ENCODE peak calls at places on chromosomes 16 and 17, in six cellular contexts. One of them, this sample, is unnamed.

GRCh38 chr16:53043986-53044571 is 8.6 kb downstream of the CHD9NB start:
- DNase-seq in IMR-90: no peak
- DNase-seq in neuronal stem cell: peak
- DNase-seq in mesendoderm: peak
- DNase-seq in H1: peak
- DNase-seq in mesenchymal stem cell: no peak
- DNase-seq in this sample: peak

GRCh38 chr16:85327731-85328664 is 215.7 kb upstream of the CIBAR2 start:
- DNase-seq in IMR-90: no peak
- DNase-seq in neuronal stem cell: peak
- DNase-seq in mesendoderm: peak
- DNase-seq in H1: peak
- DNase-seq in mesenchymal stem cell: peak
- DNase-seq in this sample: no peak

GRCh38 chr16:85206472-85207356 is 94.4 kb upstream of the CIBAR2 start:
- DNase-seq in IMR-90: peak
- DNase-seq in neuronal stem cell: no peak
- DNase-seq in mesendoderm: no peak
- DNase-seq in H1: no peak
- DNase-seq in mesenchymal stem cell: peak
- DNase-seq in this sample: peak

GRCh38 chr17:80254396-80255241 is 6.0 kb upstream of the RNF213 start:
- DNase-seq in IMR-90: peak
- DNase-seq in neuronal stem cell: no peak
- DNase-seq in mesendoderm: peak
- DNase-seq in H1: no peak
- DNase-seq in mesenchymal stem cell: peak
- DNase-seq in this sample: peak

GRCh38 chr16:84729716-84730320 is 30.0 kb downstream of the USP10 start:
- DNase-seq in IMR-90: peak
- DNase-seq in neuronal stem cell: no peak
- DNase-seq in mesendoderm: no peak
- DNase-seq in H1: peak
- DNase-seq in mesenchymal stem cell: peak
- DNase-seq in this sample: no peak

GRCh38 chr17:40561294-40561870 is 3.9 kb downstream of the CCR7 start:
- DNase-seq in IMR-90: no peak
- DNase-seq in neuronal stem cell: no peak
- DNase-seq in mesendoderm: no peak
- DNase-seq in H1: no peak
- DNase-seq in mesenchymal stem cell: peak
- DNase-seq in this sample: no peak

GRCh38 chr17:71975998-71976649 is 144.7 kb upstream of the SOX9 start:
- DNase-seq in IMR-90: peak
- DNase-seq in neuronal stem cell: no peak
- DNase-seq in mesendoderm: peak
- DNase-seq in H1: no peak
- DNase-seq in mesenchymal stem cell: peak
- DNase-seq in this sample: peak

GRCh38 chr16:80175011-80175410 is 365.8 kb upstream of the DYNLRB2 start:
- DNase-seq in IMR-90: no peak
- DNase-seq in neuronal stem cell: no peak
- DNase-seq in mesendoderm: no peak
- DNase-seq in H1: no peak
- DNase-seq in mesenchymal stem cell: no peak
- DNase-seq in this sample: no peak

GRCh38 chr17:80799553-80800403 is 191.9 kb upstream of the CHMP6 start:
- DNase-seq in IMR-90: no peak
- DNase-seq in neuronal stem cell: no peak
- DNase-seq in mesendoderm: no peak
- DNase-seq in H1: no peak
- DNase-seq in mesenchymal stem cell: no peak
- DNase-seq in this sample: no peak

GRCh38 chr16:1941162-1941923 is 1.7 kb downstream of the MSRB1 start:
- DNase-seq in IMR-90: no peak
- DNase-seq in neuronal stem cell: no peak
- DNase-seq in mesendoderm: peak
- DNase-seq in H1: no peak
- DNase-seq in mesenchymal stem cell: no peak
- DNase-seq in this sample: peak

GRCh38 chr17:62179525-62180161 is 114.6 kb upstream of the MED13 start:
- DNase-seq in IMR-90: peak
- DNase-seq in neuronal stem cell: no peak
- DNase-seq in mesendoderm: peak
- DNase-seq in H1: no peak
- DNase-seq in mesenchymal stem cell: peak
- DNase-seq in this sample: peak

GRCh38 chr17:60371818-60372510 is 20.0 kb downstream of the USP32 start:
- DNase-seq in IMR-90: no peak
- DNase-seq in neuronal stem cell: no peak
- DNase-seq in mesendoderm: peak
- DNase-seq in H1: no peak
- DNase-seq in mesenchymal stem cell: no peak
- DNase-seq in this sample: no peak

GRCh38 chr17:40463122-40463550 is 19.9 kb downstream of the IGFBP4 start:
- DNase-seq in IMR-90: no peak
- DNase-seq in neuronal stem cell: no peak
- DNase-seq in mesendoderm: no peak
- DNase-seq in H1: no peak
- DNase-seq in mesenchymal stem cell: no peak
- DNase-seq in this sample: no peak

GRCh38 chr17:73338050-73338491 is 26.3 kb upstream of the CDC42EP4 start:
- DNase-seq in IMR-90: peak
- DNase-seq in neuronal stem cell: no peak
- DNase-seq in mesendoderm: no peak
- DNase-seq in H1: no peak
- DNase-seq in mesenchymal stem cell: peak
- DNase-seq in this sample: no peak

GRCh38 chr16:88746511-88746910 is 38.5 kb downstream of the PIEZO1 start:
- DNase-seq in IMR-90: no peak
- DNase-seq in neuronal stem cell: no peak
- DNase-seq in mesendoderm: no peak
- DNase-seq in H1: no peak
- DNase-seq in mesenchymal stem cell: no peak
- DNase-seq in this sample: no peak

GRCh38 chr16:3793161-3793576 is 75.8 kb upstream of the TRAP1 start:
- DNase-seq in IMR-90: no peak
- DNase-seq in neuronal stem cell: no peak
- DNase-seq in mesendoderm: peak
- DNase-seq in H1: no peak
- DNase-seq in mesenchymal stem cell: no peak
- DNase-seq in this sample: no peak

GRCh38 chr17:31524926-31525800 is 133.7 kb downstream of the RAB11FIP4 start:
- DNase-seq in IMR-90: peak
- DNase-seq in neuronal stem cell: peak
- DNase-seq in mesendoderm: peak
- DNase-seq in H1: peak
- DNase-seq in mesenchymal stem cell: peak
- DNase-seq in this sample: peak

GRCh38 chr17:55301521-55302406 is 37.0 kb downstream of the HLF start:
- DNase-seq in IMR-90: no peak
- DNase-seq in neuronal stem cell: no peak
- DNase-seq in mesendoderm: no peak
- DNase-seq in H1: no peak
- DNase-seq in mesenchymal stem cell: no peak
- DNase-seq in this sample: no peak

GRCh38 chr17:66272699-66273390 is 29.6 kb upstream of the PRKCA start:
- DNase-seq in IMR-90: peak
- DNase-seq in neuronal stem cell: no peak
- DNase-seq in mesendoderm: no peak
- DNase-seq in H1: no peak
- DNase-seq in mesenchymal stem cell: peak
- DNase-seq in this sample: no peak

GRCh38 chr17:42754782-42755181 is 6.2 kb upstream of the RAMP2 start:
- DNase-seq in IMR-90: peak
- DNase-seq in neuronal stem cell: no peak
- DNase-seq in mesendoderm: no peak
- DNase-seq in H1: no peak
- DNase-seq in mesenchymal stem cell: no peak
- DNase-seq in this sample: no peak

GRCh38 chr16:86634290-86634689 is 55.9 kb downstream of the FOXL1 start:
- DNase-seq in IMR-90: peak
- DNase-seq in neuronal stem cell: no peak
- DNase-seq in mesendoderm: peak
- DNase-seq in H1: no peak
- DNase-seq in mesenchymal stem cell: peak
- DNase-seq in this sample: no peak

GRCh38 chr16:77288222-77288621 is 89.0 kb downstream of the SYCE1L start:
- DNase-seq in IMR-90: peak
- DNase-seq in neuronal stem cell: no peak
- DNase-seq in mesendoderm: no peak
- DNase-seq in H1: no peak
- DNase-seq in mesenchymal stem cell: peak
- DNase-seq in this sample: peak

GRCh38 chr16:86710602-86710950 is 132.2 kb downstream of the FOXL1 start:
- DNase-seq in IMR-90: no peak
- DNase-seq in neuronal stem cell: no peak
- DNase-seq in mesendoderm: no peak
- DNase-seq in H1: no peak
- DNase-seq in mesenchymal stem cell: no peak
- DNase-seq in this sample: no peak

GRCh38 chr17:41657164-41657754 is 31.4 kb upstream of the EIF1 start:
- DNase-seq in IMR-90: no peak
- DNase-seq in neuronal stem cell: no peak
- DNase-seq in mesendoderm: no peak
- DNase-seq in H1: no peak
- DNase-seq in mesenchymal stem cell: no peak
- DNase-seq in this sample: no peak

GRCh38 chr17:41654908-41655607 is 30.7 kb upstream of the KRT17 start:
- DNase-seq in IMR-90: no peak
- DNase-seq in neuronal stem cell: no peak
- DNase-seq in mesendoderm: no peak
- DNase-seq in H1: no peak
- DNase-seq in mesenchymal stem cell: no peak
- DNase-seq in this sample: no peak

GRCh38 chr17:41656249-41657023 is 32.1 kb upstream of the KRT17 start:
- DNase-seq in IMR-90: no peak
- DNase-seq in neuronal stem cell: no peak
- DNase-seq in mesendoderm: no peak
- DNase-seq in H1: no peak
- DNase-seq in mesenchymal stem cell: no peak
- DNase-seq in this sample: no peak

GRCh38 chr17:41654134-41654907 is 29.9 kb upstream of the KRT17 start:
- DNase-seq in IMR-90: no peak
- DNase-seq in neuronal stem cell: no peak
- DNase-seq in mesendoderm: no peak
- DNase-seq in H1: no peak
- DNase-seq in mesenchymal stem cell: no peak
- DNase-seq in this sample: peak

GRCh38 chr17:41655611-41656111 is 31.3 kb upstream of the KRT17 start:
- DNase-seq in IMR-90: no peak
- DNase-seq in neuronal stem cell: no peak
- DNase-seq in mesendoderm: peak
- DNase-seq in H1: peak
- DNase-seq in mesenchymal stem cell: no peak
- DNase-seq in this sample: peak
- H3K18ac ChIP-seq in IMR-90: no peak
- H3K18ac ChIP-seq in neuronal stem cell: peak
- H3K18ac ChIP-seq in mesendoderm: no peak
- H3K18ac ChIP-seq in H1: peak
- H3K18ac ChIP-seq in mesenchymal stem cell: no peak
- H3K18ac ChIP-seq in this sample: peak

GRCh38 chr16:71610447-71610846 is 15.5 kb upstream of the MARVELD3 start:
- DNase-seq in IMR-90: no peak
- DNase-seq in neuronal stem cell: no peak
- DNase-seq in mesendoderm: peak
- DNase-seq in H1: no peak
- DNase-seq in mesenchymal stem cell: no peak
- DNase-seq in this sample: peak
- H3K4me3 ChIP-seq in IMR-90: no peak
- H3K4me3 ChIP-seq in neuronal stem cell: no peak
- H3K4me3 ChIP-seq in mesendoderm: no peak
- H3K4me3 ChIP-seq in H1: peak
- H3K4me3 ChIP-seq in mesenchymal stem cell: no peak
- H3K4me3 ChIP-seq in this sample: no peak

GRCh38 chr16:10923650-10924214 is 18.5 kb downstream of the DEXI start:
- DNase-seq in IMR-90: no peak
- DNase-seq in neuronal stem cell: no peak
- DNase-seq in mesendoderm: no peak
- DNase-seq in H1: no peak
- DNase-seq in mesenchymal stem cell: no peak
- DNase-seq in this sample: no peak

GRCh38 chr16:10921536-10922327 is 20.5 kb downstream of the DEXI start:
- DNase-seq in IMR-90: no peak
- DNase-seq in neuronal stem cell: no peak
- DNase-seq in mesendoderm: no peak
- DNase-seq in H1: no peak
- DNase-seq in mesenchymal stem cell: no peak
- DNase-seq in this sample: no peak

GRCh38 chr16:10922328-10923145 is 19.7 kb downstream of the DEXI start:
- DNase-seq in IMR-90: peak
- DNase-seq in neuronal stem cell: no peak
- DNase-seq in mesendoderm: no peak
- DNase-seq in H1: no peak
- DNase-seq in mesenchymal stem cell: no peak
- DNase-seq in this sample: no peak

GRCh38 chr16:10920726-10921427 is 21.4 kb downstream of the DEXI start:
- DNase-seq in IMR-90: no peak
- DNase-seq in neuronal stem cell: no peak
- DNase-seq in mesendoderm: no peak
- DNase-seq in H1: no peak
- DNase-seq in mesenchymal stem cell: no peak
- DNase-seq in this sample: peak

GRCh38 chr16:10923146-10923649 is 19.1 kb downstream of the DEXI start:
- DNase-seq in IMR-90: no peak
- DNase-seq in neuronal stem cell: no peak
- DNase-seq in mesendoderm: peak
- DNase-seq in H1: no peak
- DNase-seq in mesenchymal stem cell: no peak
- DNase-seq in this sample: no peak
- H3K4me2 ChIP-seq in IMR-90: no peak
- H3K4me2 ChIP-seq in neuronal stem cell: no peak
- H3K4me2 ChIP-seq in mesendoderm: no peak
- H3K4me2 ChIP-seq in H1: no peak
- H3K4me2 ChIP-seq in mesenchymal stem cell: no peak
- H3K4me2 ChIP-seq in this sample: no peak

DNA sequence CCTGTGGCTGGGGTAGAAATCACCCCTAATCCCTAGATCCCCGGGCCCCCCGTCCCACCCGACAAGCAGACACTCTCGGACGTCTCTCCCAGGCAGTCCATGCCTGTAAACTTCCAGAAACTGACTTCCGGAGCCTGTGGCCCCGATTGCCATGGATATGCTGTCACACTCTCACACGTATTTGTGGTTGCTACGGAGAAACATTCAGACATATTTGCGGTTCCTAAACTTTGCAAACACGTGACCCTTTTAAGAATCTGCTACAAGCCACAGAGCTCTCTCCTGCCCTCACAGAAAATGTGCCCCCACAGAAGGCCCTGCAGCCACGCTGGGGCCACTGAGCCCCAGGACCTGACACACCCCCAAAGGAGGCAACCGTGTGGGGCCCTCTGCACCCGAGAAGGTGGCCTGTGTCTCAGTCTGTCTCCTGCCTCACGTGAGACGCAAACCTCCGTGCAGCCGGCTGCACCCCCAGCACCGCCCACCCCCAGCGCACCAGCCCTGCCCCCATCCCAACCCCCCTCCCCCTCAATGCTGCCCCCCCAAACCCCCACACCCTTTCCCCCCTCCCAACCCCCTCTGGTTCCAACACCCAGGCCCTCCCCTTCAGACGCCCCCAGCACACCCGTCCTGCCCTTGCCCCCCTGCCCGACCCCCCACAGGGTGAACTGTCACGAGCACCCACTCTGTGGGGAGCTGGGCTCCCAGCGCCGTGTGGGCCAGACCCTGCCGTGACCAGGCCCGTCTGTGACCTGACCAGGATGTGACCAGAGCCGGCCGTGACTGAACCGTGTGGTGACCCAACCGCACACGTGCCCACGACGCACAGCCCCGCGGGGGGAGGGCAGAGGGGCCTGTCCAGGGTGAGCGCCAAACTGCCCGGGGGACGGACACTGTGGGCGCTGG is 66.3 kb upstream of the METRNL start:
- DNase-seq in IMR-90: peak
- DNase-seq in neuronal stem cell: no peak
- DNase-seq in mesendoderm: no peak
- DNase-seq in H1: no peak
- DNase-seq in mesenchymal stem cell: peak
- DNase-seq in this sample: no peak
- H3K18ac ChIP-seq in IMR-90: peak
- H3K18ac ChIP-seq in neuronal stem cell: peak
- H3K18ac ChIP-seq in mesendoderm: no peak
- H3K18ac ChIP-seq in H1: no peak
- H3K18ac ChIP-seq in mesenchymal stem cell: no peak
- H3K18ac ChIP-seq in this sample: no peak

This sample was measured in trophoblast cell.